ENCODE peak calls at places on chromosome 9, in eight cellular contexts. V, D, P, C, G, S, F and R are unnamed samples.

GRCh38 chr9:38107811-38108304 is 38.8 kb upstream of the SHB start:
- DNase-seq in F (no peak), C (no peak), D (no peak), G (no peak), V (no peak), S (no peak), P (no peak), R (no peak)

GRCh38 chr9:36486933-36487481 is 85.7 kb upstream of the MELK start:
- DNase-seq in V (no peak), D (peak), S (no peak), C (no peak), P (peak), F (peak), G (no peak), R (peak)

GRCh38 chr9:136542246-136543041 is 3.4 kb downstream of the NOTCH1 start:
- DNase-seq in P (no peak), V (no peak), G (no peak), S (no peak), D (no peak), F (no peak), C (peak), R (no peak)

GRCh38 chr9:108087781-108088180 is 598.2 kb upstream of the KLF4 start:
- DNase-seq in D (no peak), S (no peak), G (no peak), C (no peak), V (no peak), P (no peak), F (no peak), R (no peak)

GRCh38 chr9:99622679-99623078 is 199.0 kb upstream of the NR4A3 start:
- DNase-seq in C (no peak), V (no peak), F (no peak), S (no peak), G (no peak), P (no peak), D (no peak), R (no peak)

GRCh38 chr9:15755660-15756059 is 202.8 kb downstream of the CCDC171 start:
- DNase-seq in C (no peak), V (peak), D (no peak), G (peak), F (no peak), P (peak), S (no peak), R (no peak)

GRCh38 chr9:4106744-4107143 is 193.1 kb downstream of the GLIS3 start:
- DNase-seq in S (no peak), V (no peak), C (no peak), G (peak), D (no peak), P (no peak), F (no peak), R (no peak)

GRCh38 chr9:128642675-128643074 is 14.0 kb downstream of the DYNC2I2 start:
- DNase-seq in D (no peak), S (no peak), C (no peak), G (no peak), V (no peak), F (no peak), P (no peak), R (no peak)

GRCh38 chr9:82882133-82882532 is 180.8 kb downstream of the RASEF start:
- DNase-seq in D (no peak), G (peak), P (no peak), C (no peak), V (no peak), F (no peak), S (no peak), R (no peak)

GRCh38 chr9:89185980-89186379 is 7.4 kb upstream of the SHC3 start:
- DNase-seq in D (no peak), G (peak), C (no peak), F (no peak), S (no peak), V (no peak), P (peak), R (no peak)

GRCh38 chr9:72772641-72773040 is 180.2 kb downstream of the ALDH1A1 start:
- DNase-seq in S (no peak), V (peak), P (no peak), F (no peak), G (peak), C (no peak), D (no peak), R (no peak)

GRCh38 chr9:137313326-137313920 is 11.4 kb upstream of the NRARP start:
- DNase-seq in V (no peak), F (no peak), G (no peak), P (no peak), C (no peak), S (no peak), D (no peak), R (no peak)

GRCh38 chr9:97721396-97721795 is 24.3 kb upstream of the XPA start:
- DNase-seq in D (no peak), P (no peak), G (no peak), F (no peak), C (no peak), V (no peak), S (no peak), R (no peak)

GRCh38 chr9:34405719-34406118 is 29.0 kb upstream of the MYORG start:
- DNase-seq in F (no peak), P (no peak), G (peak), C (no peak), V (no peak), S (no peak), D (no peak), R (no peak)

GRCh38 chr9:99426443-99426842 is 204.4 kb downstream of the SEC61B start:
- DNase-seq in F (no peak), P (no peak), C (no peak), V (no peak), G (no peak), S (no peak), D (no peak), R (no peak)

GRCh38 chr9:87592554-87593394 is 95.1 kb downstream of the DAPK1 start:
- DNase-seq in P (no peak), F (no peak), G (peak), D (no peak), C (no peak), V (no peak), S (no peak), R (no peak)

GRCh38 chr9:121285835-121286687 is 18.1 kb downstream of the GSN start:
- DNase-seq in D (no peak), S (no peak), C (peak), P (peak), G (peak), V (peak), F (no peak), R (no peak)

GRCh38 chr9:77649109-77649812 is 1.1 kb upstream of the GNA14 start:
- DNase-seq in P (peak), C (no peak), D (no peak), V (no peak), S (no peak), F (no peak), G (no peak), R (peak)

GRCh38 chr9:81578606-81579005 is 110.7 kb downstream of the TLE1 start:
- DNase-seq in F (no peak), C (no peak), S (no peak), D (no peak), G (peak), P (no peak), V (no peak), R (no peak)